ENCODE peak calls at places on chromosome 14, in seven cellular contexts. A is tibial artery, F is fibroblast of lung, R is lower leg skin, T is kidney epithelial cell, K is Peyer's patch, Q is AG04449. H is an unnamed sample.

GRCh38 chr14:31025335-31026075 is at the start of gene AP4S1:
- DNase-seq in A (peak), R (peak), F (peak), Q (no peak), K (peak), T (no peak), H (no peak)

GRCh38 chr14:103894034-103894722 is 34.1 kb upstream of the TDRD9 start:
- DNase-seq in F (no peak), R (no peak), T (no peak), Q (no peak), K (peak), A (no peak), H (no peak)

GRCh38 chr14:26765768-26766550 is 168.1 kb upstream of the NOVA1 start:
- DNase-seq in A (peak), K (no peak), Q (no peak), R (no peak), F (peak), T (peak), H (no peak)

GRCh38 chr14:105841022-105842009 is 314.9 kb downstream of the TMEM121 start:
- DNase-seq in K (peak), Q (no peak), A (peak), F (no peak), R (peak), T (no peak), H (no peak)

GRCh38 chr14:100292301-100292775 is 13.9 kb downstream of the SLC25A29 start:
- DNase-seq in K (no peak), F (no peak), T (no peak), A (peak), Q (no peak), R (peak), H (no peak)

GRCh38 chr14:52848626-52849025 is 57.2 kb upstream of the GNPNAT1 start:
- DNase-seq in F (no peak), A (no peak), R (no peak), T (no peak), Q (no peak), K (no peak), H (no peak)

GRCh38 chr14:96876747-96877146 is 79.6 kb downstream of the VRK1 start:
- DNase-seq in R (no peak), A (no peak), T (no peak), K (no peak), F (no peak), Q (no peak), H (no peak)

GRCh38 chr14:76929927-76930326 is 98.6 kb downstream of the IRF2BPL start:
- DNase-seq in F (no peak), T (no peak), A (no peak), R (no peak), K (no peak), Q (no peak), H (no peak)

GRCh38 chr14:24204163-24205146 is 1.0 kb upstream of the TSSK4 start:
- DNase-seq in Q (no peak), R (peak), T (no peak), A (no peak), F (no peak), K (no peak), H (no peak)

GRCh38 chr14:55086939-55087338 is 35.5 kb downstream of the MAPK1IP1L start:
- DNase-seq in T (no peak), K (no peak), R (no peak), Q (no peak), A (no peak), F (no peak), H (no peak)

GRCh38 chr14:103623308-103623707 is 5.7 kb upstream of the KLC1 start:
- DNase-seq in F (no peak), T (no peak), Q (no peak), R (no peak), A (no peak), K (no peak), H (no peak)

GRCh38 chr14:77508876-77509275 is 10.3 kb upstream of the ISM2 start:
- DNase-seq in Q (no peak), T (no peak), K (no peak), A (no peak), F (no peak), R (no peak), H (no peak)

GRCh38 chr14:97379091-97379531 is 581.9 kb downstream of the VRK1 start:
- DNase-seq in T (no peak), A (no peak), F (no peak), Q (no peak), K (no peak), R (no peak), H (no peak)

GRCh38 chr14:67955241-67955640 is 135.7 kb downstream of the RAD51B start:
- DNase-seq in F (no peak), T (no peak), R (no peak), A (no peak), K (no peak), Q (no peak), H (no peak)

GRCh38 chr14:53409289-53409688 is 256.2 kb upstream of the DDHD1 start:
- DNase-seq in T (no peak), K (no peak), F (no peak), A (no peak), Q (no peak), R (no peak), H (no peak)

GRCh38 chr14:65791551-65791981 is 379.0 kb downstream of the FUT8 start:
- DNase-seq in K (no peak), Q (peak), A (no peak), R (no peak), T (peak), F (no peak), H (no peak)

GRCh38 chr14:103427485-103428443 is 42.5 kb downstream of the MARK3 start:
- DNase-seq in R (no peak), F (peak), Q (no peak), A (no peak), K (no peak), T (no peak), H (no peak)

GRCh38 chr14:106268013-106268727 is 741.8 kb downstream of the TMEM121 start:
- DNase-seq in T (no peak), K (no peak), A (no peak), R (no peak), Q (no peak), F (no peak), H (no peak)

GRCh38 chr14:44846232-44846824 is 115.4 kb downstream of the KLHL28 start:
- DNase-seq in F (peak), R (no peak), A (no peak), T (no peak), K (no peak), Q (no peak), H (no peak)

GRCh38 chr14:95895720-95896119 is 19.1 kb downstream of the TUNAR start:
- DNase-seq in A (no peak), Q (no peak), F (no peak), K (no peak), T (no peak), R (no peak), H (no peak)

GRCh38 chr14:104139460-104140212 is 1.2 kb downstream of the KIF26A start:
- DNase-seq in R (peak), K (peak), F (no peak), T (no peak), Q (no peak), A (no peak), H (no peak)

GRCh38 chr14:99357151-99357550 is 85.2 kb upstream of the BCL11B start:
- DNase-seq in A (no peak), Q (no peak), R (no peak), K (no peak), F (no peak), T (no peak), H (no peak)

GRCh38 chr14:37583358-37584210 is 11.5 kb downstream of the FOXA1 start:
- DNase-seq in T (no peak), K (peak), A (no peak), Q (no peak), F (no peak), R (no peak), H (no peak)

GRCh38 chr14:34538871-34539406 is 562 bp downstream of the EAPP start:
- DNase-seq in A (no peak), R (no peak), K (no peak), T (no peak), Q (no peak), F (peak), H (no peak)

GRCh38 chr14:58712357-58712756 is 74.6 kb downstream of the DACT1 start:
- DNase-seq in K (no peak), T (no peak), A (no peak), F (no peak), R (no peak), Q (no peak), H (no peak)

GRCh38 chr14:80215756-80216581 is 4.7 kb upstream of the DIO2 start:
- DNase-seq in K (no peak), Q (no peak), A (no peak), F (peak), R (no peak), T (no peak), H (no peak)

GRCh38 chr14:25400607-25401206 is 350.8 kb upstream of the STXBP6 start:
- DNase-seq in A (peak), T (no peak), K (no peak), Q (no peak), R (no peak), F (peak), H (no peak)

GRCh38 chr14:65210118-65210826 is 108.0 kb upstream of the MAX start:
- DNase-seq in K (no peak), T (no peak), F (peak), Q (no peak), A (no peak), R (no peak), H (no peak)

GRCh38 chr14:66087231-66087630 is 398.9 kb upstream of the CCDC196 start:
- DNase-seq in Q (no peak), A (no peak), T (no peak), K (no peak), F (no peak), R (no peak), H (no peak)

GRCh38 chr14:104387000-104387384 is 192.6 kb upstream of the C14orf180 start:
- DNase-seq in Q (no peak), R (no peak), T (no peak), K (no peak), F (no peak), A (peak), H (no peak)

GRCh38 chr14:33567003-33567735 is 383.7 kb downstream of the EGLN3 start:
- DNase-seq in A (no peak), Q (no peak), T (no peak), R (no peak), F (no peak), K (no peak), H (no peak)

GRCh38 chr14:67934851-67935250 is 115.3 kb downstream of the RAD51B start:
- DNase-seq in T (no peak), F (no peak), R (no peak), Q (no peak), K (no peak), A (no peak), H (no peak)

GRCh38 chr14:55605793-55606192 is 25.8 kb downstream of the KTN1 start:
- DNase-seq in K (no peak), T (no peak), Q (no peak), R (no peak), F (no peak), A (no peak), H (no peak)

GRCh38 chr14:20751963-20752562 is 6.4 kb downstream of the EDDM3A start:
- DNase-seq in Q (no peak), K (no peak), A (no peak), F (no peak), T (no peak), R (no peak), H (no peak)

GRCh38 chr14:101819251-101819990 is 57.9 kb downstream of the PPP2R5C start:
- DNase-seq in F (no peak), A (no peak), T (no peak), Q (no peak), R (no peak), K (no peak), H (no peak)

GRCh38 chr14:30387856-30388255 is 171.1 kb upstream of the G2E3 start:
- DNase-seq in A (no peak), T (no peak), Q (no peak), R (no peak), K (no peak), F (no peak), H (no peak)

GRCh38 chr14:76848879-76849278 is 22.7 kb downstream of the LRRC74A start:
- DNase-seq in F (no peak), A (no peak), Q (no peak), T (no peak), R (no peak), K (no peak), H (no peak)

GRCh38 chr14:22980672-22981089 is 1.7 kb downstream of the AJUBA start:
- DNase-seq in T (no peak), A (no peak), R (peak), F (no peak), K (peak), Q (no peak), H (no peak)

GRCh38 chr14:36556811-36557433 is 25.5 kb downstream of the NKX2-8 start:
- DNase-seq in Q (no peak), A (no peak), F (peak), T (no peak), K (no peak), R (no peak), H (no peak)
- H3K4me3 ChIP-seq in Q (no peak), A (no peak), F (no peak), T (no peak), K (no peak), R (no peak), H (no peak)

GRCh38 chr14:94025720-94026119 is 420 bp upstream of the OTUB2 start:
- DNase-seq in A (no peak), R (no peak), F (no peak), T (peak), K (no peak), Q (no peak), H (no peak)

GRCh38 chr14:94028450-94028826 is 2.3 kb downstream of the OTUB2 start:
- DNase-seq in R (no peak), Q (no peak), A (no peak), T (no peak), K (no peak), F (no peak), H (peak)

GRCh38 chr14:94027566-94028449 is 1.7 kb downstream of the OTUB2 start:
- DNase-seq in Q (no peak), T (no peak), F (no peak), A (no peak), K (no peak), R (no peak), H (peak)

GRCh38 chr14:94026173-94026885 is at the start of gene OTUB2:
- DNase-seq in Q (peak), F (peak), R (peak), A (peak), K (peak), T (peak), H (peak)

DNA sequence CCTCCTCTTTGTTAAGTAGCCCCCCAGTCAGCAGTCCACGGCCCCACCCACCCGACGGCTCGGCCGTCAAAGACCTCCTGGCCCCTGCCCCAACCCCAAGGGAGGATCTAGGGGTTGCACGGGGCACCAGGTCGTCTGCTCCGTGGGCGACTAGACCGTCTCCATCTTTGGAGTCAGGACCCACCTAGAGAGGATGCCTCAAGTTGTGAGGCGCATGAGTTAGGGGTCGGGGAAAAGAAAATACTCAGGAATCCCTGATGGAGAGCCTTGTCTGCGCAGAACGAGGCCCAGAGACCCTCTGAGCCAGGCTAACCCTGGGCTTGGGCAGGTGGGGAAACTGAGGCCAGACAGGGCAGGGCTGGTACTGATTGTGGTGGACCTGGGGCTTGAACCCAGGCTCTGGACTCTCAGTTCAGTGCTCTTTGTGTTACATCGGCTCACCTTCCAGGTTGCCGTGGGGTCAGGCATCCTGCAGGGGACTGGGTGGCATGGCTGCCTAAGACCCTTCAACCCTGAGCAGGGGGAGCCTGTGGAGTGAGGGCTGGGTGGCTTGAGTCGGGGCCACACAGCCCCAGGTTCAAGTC is 838 bp downstream of the OTUB2 start:
- DNase-seq in F (no peak), A (no peak), R (no peak), T (no peak), K (no peak), Q (no peak), H (no peak)
- H3K4me3 ChIP-seq in F (peak), A (peak), R (no peak), T (peak), K (peak), Q (peak), H (peak)

GRCh38 chr14:70871863-70872677 is 35.2 kb upstream of the PCNX1 start:
- DNase-seq in T (no peak), R (no peak), A (no peak), Q (no peak), F (no peak), K (no peak), H (no peak)
- H3K4me3 ChIP-seq in T (no peak), R (no peak), A (no peak), Q (no peak), F (no peak), K (no peak), H (no peak)

DNA sequence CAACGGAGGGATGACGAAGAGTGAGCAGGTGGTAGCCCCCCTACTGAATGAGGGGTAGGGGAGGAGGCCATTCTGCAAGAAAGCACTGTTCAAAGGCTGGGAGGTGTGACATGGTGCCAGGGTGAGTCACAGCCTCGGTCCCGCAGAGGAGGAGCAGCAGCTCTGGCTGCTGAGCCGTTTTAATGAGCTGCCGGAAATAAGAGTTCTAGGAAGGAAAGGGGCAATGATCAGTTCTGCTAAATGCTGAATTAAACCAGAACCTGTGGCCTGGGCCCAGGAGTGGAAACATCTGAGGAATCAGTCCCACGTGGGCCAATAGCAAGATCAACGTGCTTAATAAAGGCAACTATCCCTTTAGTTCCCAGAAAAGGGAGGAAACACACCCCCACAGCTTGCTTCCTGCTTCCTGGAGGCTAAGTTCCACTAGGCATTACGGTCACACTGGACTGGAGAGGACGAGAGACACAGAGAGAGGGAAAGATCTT is 3.6 kb downstream of the ABCD4 start:
- DNase-seq in Q (no peak), F (no peak), K (no peak), A (no peak), T (peak), R (no peak), H (no peak)
- H3K4me3 ChIP-seq in Q (no peak), F (no peak), K (no peak), A (no peak), T (no peak), R (no peak), H (no peak)

DNA sequence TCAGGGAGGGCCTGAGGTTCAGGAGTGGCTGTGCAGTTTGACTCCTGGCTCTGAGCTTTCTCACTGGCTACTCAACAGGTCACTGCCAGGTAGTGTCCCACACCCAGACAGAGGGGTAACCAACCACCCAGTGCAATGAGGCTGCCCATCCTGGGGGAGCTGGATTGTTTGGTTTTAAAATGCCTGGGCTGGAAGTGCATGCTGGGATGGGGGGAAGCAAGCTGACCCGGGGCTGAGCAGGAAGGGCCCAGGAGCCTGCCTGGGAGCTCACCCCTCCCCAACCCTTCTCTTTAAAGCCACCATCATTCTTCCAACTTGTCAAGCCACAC is 12.6 kb upstream of the ABHD12B start:
- DNase-seq in F (no peak), R (no peak), T (no peak), Q (no peak), K (no peak), A (no peak), H (no peak)
- H3K4me3 ChIP-seq in F (peak), R (no peak), T (no peak), Q (peak), K (peak), A (peak), H (no peak)

GRCh38 chr14:92266216-92266615 is 56.7 kb upstream of the SLC24A4 start:
- DNase-seq in T (no peak), A (no peak), R (no peak), K (no peak), F (no peak), Q (no peak), H (no peak)

GRCh38 chr14:92259613-92260357 is 63.2 kb upstream of the SLC24A4 start:
- DNase-seq in A (no peak), Q (no peak), F (no peak), R (no peak), K (no peak), T (no peak), H (no peak)

GRCh38 chr14:92258934-92259333 is 64.0 kb upstream of the SLC24A4 start:
- DNase-seq in K (no peak), R (no peak), Q (no peak), T (no peak), A (no peak), F (no peak), H (no peak)

DNA sequence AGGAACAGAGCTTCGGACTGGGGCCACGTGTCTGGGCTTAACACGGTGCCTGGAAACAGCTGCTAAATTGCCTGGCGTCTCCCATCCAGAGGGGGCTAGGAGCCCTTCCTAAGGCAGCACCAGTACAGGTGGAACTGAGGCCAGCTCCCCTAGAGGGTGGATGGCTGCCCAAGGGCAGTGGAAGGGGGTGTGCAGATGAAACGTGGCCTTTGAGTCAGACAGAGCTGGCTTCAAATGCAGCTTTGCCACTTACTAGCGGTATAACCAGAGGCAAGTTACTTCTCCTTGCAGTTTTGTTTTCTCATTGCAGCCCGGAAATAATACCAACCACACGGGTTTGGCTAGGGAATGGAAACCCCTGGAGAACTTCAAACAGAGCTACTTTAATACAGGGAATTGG is 59.3 kb upstream of the SLC24A4 start:
- DNase-seq in K (no peak), R (no peak), T (no peak), F (no peak), Q (no peak), A (no peak), H (no peak)
- H3K4me3 ChIP-seq in K (no peak), R (no peak), T (no peak), F (no peak), Q (no peak), A (no peak), H (no peak)

GRCh38 chr14:72736791-72737559 is 156.9 kb downstream of the DPF3 start:
- DNase-seq in R (peak), F (peak), K (no peak), Q (no peak), T (no peak), A (no peak), H (no peak)

GRCh38 chr14:72739446-72740405 is 154.2 kb downstream of the DPF3 start:
- DNase-seq in Q (no peak), K (no peak), F (no peak), T (no peak), R (peak), A (no peak), H (no peak)

GRCh38 chr14:72736348-72736747 is 157.6 kb downstream of the DPF3 start:
- DNase-seq in R (peak), A (no peak), T (no peak), K (no peak), Q (peak), F (peak), H (no peak)

GRCh38 chr14:72737560-72737943 is 156.3 kb downstream of the DPF3 start:
- DNase-seq in F (no peak), T (no peak), Q (no peak), A (no peak), R (no peak), K (no peak), H (no peak)

GRCh38 chr14:72738181-72738611 is 155.7 kb downstream of the DPF3 start:
- DNase-seq in K (no peak), T (no peak), F (no peak), A (no peak), R (peak), Q (no peak), H (no peak)
- H3K4me3 ChIP-seq in K (no peak), T (no peak), F (no peak), A (no peak), R (no peak), Q (no peak), H (no peak)